ENCODE peak calls at places on chromosomes 2 and 18, in five cellular contexts. B, I, Z, V and S are unnamed samples.

GRCh38 chr18:58590231-58590630 is 38.7 kb downstream of the ALPK2 start:
- DNase-seq in B (no peak), I (peak), Z (no peak), V (no peak), S (no peak)

GRCh38 chr2:200469708-200470600 is 39.9 kb downstream of the KCTD18 start:
- DNase-seq in B (no peak), I (no peak), Z (no peak), V (no peak), S (no peak)

GRCh38 chr2:132824716-132825115 is 154.7 kb upstream of the LYPD1 start:
- DNase-seq in B (no peak), I (no peak), Z (no peak), V (peak), S (no peak)

GRCh38 chr2:20291106-20291564 is 59.5 kb downstream of the PUM2 start:
- DNase-seq in B (peak), I (peak), Z (peak), V (peak), S (peak)

GRCh38 chr18:56267334-56267733 is 371.1 kb downstream of the TXNL1 start:
- DNase-seq in B (no peak), I (no peak), Z (no peak), V (no peak), S (no peak)

GRCh38 chr2:37456479-37456878 is 112.0 kb downstream of the QPCT start:
- DNase-seq in B (no peak), I (no peak), Z (peak), V (no peak), S (peak)

GRCh38 chr18:40215981-40216380 is 1739.1 kb upstream of the PIK3C3 start:
- DNase-seq in B (no peak), I (no peak), Z (no peak), V (peak), S (peak)

GRCh38 chr2:80461505-80462197 is 157.1 kb upstream of the LRRTM1 start:
- DNase-seq in B (no peak), I (no peak), Z (no peak), V (no peak), S (no peak)

GRCh38 chr18:56108486-56109367 is 520.7 kb upstream of the TCF4 start:
- DNase-seq in B (no peak), I (no peak), Z (no peak), V (no peak), S (no peak)

GRCh38 chr2:68319397-68320117 is at the start of gene CNRIP1:
- DNase-seq in B (no peak), I (peak), Z (peak), V (peak), S (peak)

GRCh38 chr2:11745613-11746375 is 638 bp upstream of the LPIN1 start:
- DNase-seq in B (no peak), I (no peak), Z (no peak), V (no peak), S (no peak)

GRCh38 chr2:48356701-48357322 is 173.1 kb upstream of the STON1 start:
- DNase-seq in B (no peak), I (peak), Z (peak), V (no peak), S (no peak)

GRCh38 chr2:234076451-234076850 is 25.9 kb downstream of the SPP2 start:
- DNase-seq in B (no peak), I (no peak), Z (no peak), V (no peak), S (no peak)

GRCh38 chr18:33914399-33914798 is 310.3 kb downstream of the NOL4 start:
- DNase-seq in B (no peak), I (no peak), Z (no peak), V (peak), S (peak)

GRCh38 chr2:211157856-211158463 is 601.6 kb downstream of the CPS1 start:
- DNase-seq in B (peak), I (no peak), Z (peak), V (peak), S (peak)

GRCh38 chr18:59839931-59840685 is 59.7 kb upstream of the PMAIP1 start:
- DNase-seq in B (no peak), I (no peak), Z (no peak), V (no peak), S (no peak)

GRCh38 chr18:54772081-54772480 is 56.2 kb upstream of the RAB27B start:
- DNase-seq in B (no peak), I (no peak), Z (no peak), V (no peak), S (no peak)

GRCh38 chr2:159684796-159685195 is 27.5 kb upstream of the MARCHF7 start:
- DNase-seq in B (no peak), I (peak), Z (no peak), V (peak), S (peak)

GRCh38 chr18:6207119-6207518 is 207.6 kb downstream of the L3MBTL4 start:
- DNase-seq in B (no peak), I (no peak), Z (no peak), V (no peak), S (no peak)

GRCh38 chr18:36402765-36403396 is 105.4 kb downstream of the FHOD3 start:
- DNase-seq in B (no peak), I (peak), Z (no peak), V (no peak), S (no peak)

DNA sequence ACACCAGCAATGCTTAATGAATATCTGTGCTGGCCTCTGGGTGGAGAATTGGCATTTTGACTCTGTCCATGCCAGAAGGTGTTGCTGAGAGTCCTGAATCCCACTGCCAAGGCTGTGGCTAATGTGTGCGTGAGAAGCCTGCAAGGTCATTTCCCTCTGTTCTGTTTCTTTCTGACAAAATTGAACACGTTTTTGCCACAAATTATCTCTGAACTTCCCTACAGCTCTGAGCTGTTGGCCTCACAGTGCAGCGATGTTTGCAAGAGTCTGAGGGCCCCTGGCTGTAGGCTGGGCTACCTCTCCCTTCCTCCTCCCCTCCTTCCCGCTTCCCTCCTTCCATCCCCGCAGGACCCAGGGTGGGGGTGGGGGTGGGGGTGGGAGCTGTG is 154.1 kb upstream of the HS6ST1 start:
- DNase-seq in B (no peak), I (no peak), Z (no peak), V (no peak), S (no peak)
- TF ChIP-seq CTCF in B (no peak), I (no peak), Z (no peak), V (no peak), S (no peak)

DNA sequence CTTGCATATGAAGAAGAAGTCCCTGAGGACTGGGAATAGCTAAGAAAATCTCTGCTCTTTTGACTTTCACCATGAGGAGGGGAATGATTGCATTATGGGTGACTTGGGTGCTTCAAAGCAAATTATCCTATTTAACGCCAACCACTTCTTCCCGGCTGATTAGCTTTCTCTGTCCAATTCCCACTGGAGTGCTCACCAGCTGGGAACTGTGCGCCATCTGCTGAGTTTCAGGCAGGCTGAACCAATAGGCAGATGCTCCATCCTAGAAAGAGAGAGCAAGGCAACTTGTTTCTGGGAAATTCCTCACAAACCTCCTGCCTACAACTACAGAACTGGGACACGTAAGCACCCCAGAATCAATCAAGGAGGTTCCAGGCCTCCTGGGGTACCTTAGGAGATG is 49.4 kb downstream of the POLE4 start:
- DNase-seq in B (no peak), I (no peak), Z (no peak), V (no peak), S (no peak)
- H3K4me3 ChIP-seq in B (no peak), I (no peak), Z (no peak), V (no peak), S (no peak)

GRCh38 chr2:232463701-232464533 is 8.0 kb downstream of the ALPI start:
- DNase-seq in B (no peak), I (no peak), Z (no peak), V (no peak), S (no peak)

GRCh38 chr2:232466221-232466620 is 10.3 kb downstream of the ALPI start:
- DNase-seq in B (no peak), I (no peak), Z (no peak), V (no peak), S (no peak)

GRCh38 chr2:232460171-232460570 is 4.2 kb downstream of the ALPI start:
- DNase-seq in B (no peak), I (no peak), Z (no peak), V (no peak), S (no peak)

GRCh38 chr2:232465061-232465460 is 9.1 kb downstream of the ALPI start:
- DNase-seq in B (no peak), I (no peak), Z (no peak), V (no peak), S (no peak)

DNA sequence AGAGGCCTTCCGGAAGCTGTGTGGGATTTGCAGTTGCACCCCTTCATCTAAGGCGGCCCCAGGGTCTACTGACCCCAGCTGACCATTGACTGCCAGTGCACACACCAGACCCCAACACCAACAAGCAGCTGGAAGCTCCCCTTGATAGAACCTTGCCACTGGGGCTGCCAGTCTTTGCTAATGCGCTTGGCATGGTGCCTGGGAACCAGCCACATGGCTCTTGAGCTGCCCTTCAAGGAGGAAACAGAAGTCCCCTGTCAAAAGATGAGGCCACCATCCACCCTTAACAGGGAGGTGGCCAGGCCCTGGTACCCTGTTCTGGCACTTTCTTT is 8.5 kb downstream of the ALPI start:
- DNase-seq in B (no peak), I (no peak), Z (no peak), V (no peak), S (no peak)
- TF ChIP-seq CTCF in B (no peak), I (no peak), Z (no peak), V (no peak), S (no peak)

GRCh38 chr2:26172866-26173595 is at the start of gene GAREM2:
- DNase-seq in B (no peak), I (no peak), Z (no peak), V (no peak), S (no peak)

GRCh38 chr2:26173596-26174482 is 951 bp downstream of the GAREM2 start:
- DNase-seq in B (no peak), I (no peak), Z (no peak), V (no peak), S (no peak)

GRCh38 chr2:26175716-26176615 is 3.1 kb downstream of the GAREM2 start:
- DNase-seq in B (no peak), I (no peak), Z (no peak), V (no peak), S (no peak)

GRCh38 chr2:26175191-26175715 is 2.4 kb downstream of the GAREM2 start:
- DNase-seq in B (no peak), I (no peak), Z (no peak), V (no peak), S (no peak)

GRCh38 chr2:26174691-26175181 is 1.8 kb downstream of the GAREM2 start:
- DNase-seq in B (no peak), I (no peak), Z (no peak), V (no peak), S (no peak)
- H3K4me3 ChIP-seq in B (no peak), I (no peak), Z (no peak), V (no peak), S (no peak)

GRCh38 chr2:31729442-31730092 is 148.8 kb upstream of the SRD5A2 start:
- DNase-seq in B (peak), I (peak), Z (peak), V (peak), S (peak)
- TF ChIP-seq CTCF in B (peak), I (peak), Z (peak), V (peak), S (peak)

GRCh38 chr2:104857262-104858221 is 3.6 kb downstream of the POU3F3 start:
- DNase-seq in B (no peak), I (no peak), Z (no peak), V (no peak), S (no peak)
- H3K4me3 ChIP-seq in B (no peak), I (no peak), Z (no peak), V (no peak), S (no peak)

DNA sequence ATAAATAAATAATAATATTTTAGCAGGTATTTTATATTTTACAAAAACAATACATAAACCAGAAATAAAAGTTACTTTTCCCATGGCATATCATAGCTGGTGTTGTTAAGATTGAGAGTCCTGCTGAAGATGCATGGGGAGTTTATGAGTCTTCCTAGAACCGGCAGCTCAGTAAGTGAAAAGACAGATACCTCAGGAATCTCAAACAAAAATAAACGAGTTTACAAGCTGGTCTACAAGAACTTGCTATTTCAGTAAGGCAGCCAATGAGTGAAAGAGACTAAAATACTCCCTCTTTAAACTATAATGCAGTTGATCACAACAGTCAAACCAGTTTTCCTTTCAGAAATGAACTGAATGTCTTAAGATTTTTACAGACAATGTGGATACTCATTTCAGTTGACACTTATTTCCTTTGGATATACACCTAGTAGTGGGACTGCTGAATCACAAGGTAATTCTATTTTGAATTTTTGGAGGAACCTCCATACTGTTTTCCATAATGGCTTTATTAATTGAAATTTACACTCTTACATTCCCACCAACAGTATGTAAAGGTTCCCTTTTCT is 8.9 kb downstream of the GAREM1 start:
- DNase-seq in B (no peak), I (no peak), Z (no peak), V (no peak), S (no peak)
- TF ChIP-seq CTCF in B (no peak), I (no peak), Z (no peak), V (no peak), S (no peak)

GRCh38 chr18:57583297-57583835 is 3.1 kb downstream of the FECH start:
- DNase-seq in B (no peak), I (no peak), Z (no peak), V (no peak), S (no peak)

GRCh38 chr18:57586243-57587049 is at the start of gene FECH:
- DNase-seq in B (peak), I (peak), Z (peak), V (peak), S (peak)

GRCh38 chr18:57587262-57587661 is 760 bp upstream of the FECH start:
- DNase-seq in B (no peak), I (no peak), Z (no peak), V (no peak), S (no peak)

GRCh38 chr18:57585421-57585820 is 1.1 kb downstream of the FECH start:
- DNase-seq in B (no peak), I (no peak), Z (no peak), V (peak), S (peak)

DNA sequence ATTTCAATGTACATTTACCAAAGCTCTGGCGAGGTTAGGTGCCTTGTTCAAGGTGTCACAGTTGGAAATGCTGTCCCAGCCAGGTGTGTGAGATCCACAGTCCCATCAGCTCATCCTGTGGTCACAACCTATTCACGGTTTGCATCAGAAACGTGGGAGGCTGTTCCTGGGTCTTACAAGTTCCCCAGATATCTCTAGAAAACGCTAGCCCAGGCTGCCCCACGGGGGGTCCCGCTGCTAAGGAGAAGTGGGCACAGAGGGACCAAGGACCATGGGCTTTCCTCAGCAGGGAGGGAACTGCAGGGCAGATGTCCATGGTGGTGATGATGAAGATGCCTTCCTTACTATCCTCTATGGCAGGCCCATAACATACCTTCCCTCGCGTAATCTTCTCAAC is 658 bp downstream of the FECH start:
- DNase-seq in B (no peak), I (no peak), Z (peak), V (peak), S (peak)
- H3K4me3 ChIP-seq in B (peak), I (peak), Z (peak), V (peak), S (peak)

GRCh38 chr2:45029215-45029614 is 20.0 kb upstream of the SIX2 start:
- DNase-seq in B (no peak), I (no peak), Z (no peak), V (no peak), S (no peak)

GRCh38 chr2:45028276-45028675 is 19.0 kb upstream of the SIX2 start:
- DNase-seq in B (peak), I (no peak), Z (no peak), V (peak), S (peak)

GRCh38 chr2:45020439-45020838 is 11.2 kb upstream of the SIX2 start:
- DNase-seq in B (no peak), I (no peak), Z (no peak), V (no peak), S (no peak)

GRCh38 chr2:45027051-45027450 is 17.8 kb upstream of the SIX2 start:
- DNase-seq in B (peak), I (no peak), Z (no peak), V (no peak), S (no peak)

GRCh38 chr2:45024600-45025291 is 15.5 kb upstream of the SIX2 start:
- DNase-seq in B (peak), I (peak), Z (peak), V (peak), S (peak)
- TF ChIP-seq CTCF in B (peak), I (no peak), Z (no peak), V (peak), S (peak)